ENCODE peak calls at places on chromosomes 11 and 22, in six cellular contexts. Q is ovary, L is spleen, Y is left ventricle myocardium inferior, A is PC-3, K is fibroblast of lung. O is an unnamed sample. For H3K36me3, the result is how much of the 10 kb centered on the place peaks cover.

GRCh38 chr11:61516675-61517516 is 8.3 kb downstream of the LRRC10B start:
- DNase-seq in Q (peak), L (peak), Y (no peak), A (peak), K (peak), O (no peak)

GRCh38 chr22:27223317-27224177 is 566.2 kb downstream of the MIAT start:
- DNase-seq in Q (no peak), L (peak), Y (no peak), A (peak), K (peak), O (peak)

GRCh38 chr22:17303840-17304779 is 65.2 kb upstream of the CECR2 start:
- DNase-seq in Q (no peak), L (peak), Y (no peak), A (no peak), K (no peak), O (no peak)

GRCh38 chr11:8225589-8226036 is 38.1 kb downstream of the LMO1 start:
- DNase-seq in Q (peak), L (peak), Y (peak), A (peak), K (peak), O (peak)

GRCh38 chr22:36573815-36574350 is 44.9 kb upstream of the EIF3D start:
- DNase-seq in Q (no peak), L (no peak), Y (no peak), A (no peak), K (no peak), O (no peak)

GRCh38 chr22:41650229-41650628 is 29.1 kb downstream of the XRCC6 start:
- DNase-seq in Q (no peak), L (no peak), Y (no peak), A (no peak), K (no peak), O (no peak)

GRCh38 chr11:103749158-103749557 is 287.3 kb upstream of the DDI1 start:
- DNase-seq in Q (no peak), L (no peak), Y (no peak), A (no peak), K (peak), O (no peak)

GRCh38 chr22:42016111-42016510 is 17.5 kb downstream of the WBP2NL start:
- DNase-seq in Q (no peak), L (no peak), Y (no peak), A (no peak), K (no peak), O (no peak)

GRCh38 chr11:116842117-116842516 is 4.7 kb upstream of the APOA1 start:
- DNase-seq in Q (no peak), L (no peak), Y (no peak), A (no peak), K (no peak), O (no peak)

GRCh38 chr22:41931701-41932269 is 5.2 kb upstream of the TNFRSF13C start:
- DNase-seq in Q (no peak), L (peak), Y (no peak), A (no peak), K (no peak), O (no peak)

GRCh38 chr11:68118753-68119448 is 2.3 kb downstream of the CHKA start:
- DNase-seq in Q (no peak), L (no peak), Y (no peak), A (peak), K (no peak), O (no peak)

GRCh38 chr11:10305964-10306918 is 1.4 kb downstream of the ADM start:
- DNase-seq in Q (peak), L (peak), Y (peak), A (peak), K (no peak), O (no peak)

GRCh38 chr22:25896098-25896497 is 154.1 kb downstream of the MYO18B start:
- DNase-seq in Q (no peak), L (no peak), Y (no peak), A (no peak), K (no peak), O (no peak)

GRCh38 chr11:104122008-104122635 is 41.8 kb downstream of the PDGFD start:
- DNase-seq in Q (no peak), L (no peak), Y (no peak), A (no peak), K (no peak), O (no peak)

GRCh38 chr11:36478700-36479329 is 31.3 kb downstream of the TRAF6 start:
- DNase-seq in Q (no peak), L (no peak), Y (no peak), A (peak), K (peak), O (no peak)

DNA sequence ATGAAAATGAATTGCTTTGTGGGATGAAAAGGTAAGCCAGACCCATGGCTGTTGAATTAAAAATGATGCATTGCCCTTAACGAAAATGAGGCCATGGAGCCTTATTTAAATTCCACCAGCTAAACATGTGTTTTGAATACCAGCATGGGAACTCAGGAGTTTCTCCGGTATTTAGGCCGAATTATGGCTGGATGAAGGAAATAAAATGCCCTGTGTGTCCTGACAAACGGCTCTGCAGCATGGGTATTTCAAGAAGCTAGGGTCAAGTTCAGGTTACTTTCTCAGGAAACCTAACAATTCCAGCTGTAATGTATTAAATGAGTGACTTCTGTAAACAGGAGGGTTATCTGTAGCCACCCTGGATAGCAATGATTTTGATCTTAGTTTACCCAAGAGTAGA is 38.3 kb downstream of the AMOTL1 start:
- DNase-seq in Q (no peak), L (no peak), Y (no peak), A (no peak), K (peak), O (no peak)
- H3K36me3 ChIP-seq in Q (under half), L (under half), Y (under half), A (under half), K (under half), O (under half)

DNA sequence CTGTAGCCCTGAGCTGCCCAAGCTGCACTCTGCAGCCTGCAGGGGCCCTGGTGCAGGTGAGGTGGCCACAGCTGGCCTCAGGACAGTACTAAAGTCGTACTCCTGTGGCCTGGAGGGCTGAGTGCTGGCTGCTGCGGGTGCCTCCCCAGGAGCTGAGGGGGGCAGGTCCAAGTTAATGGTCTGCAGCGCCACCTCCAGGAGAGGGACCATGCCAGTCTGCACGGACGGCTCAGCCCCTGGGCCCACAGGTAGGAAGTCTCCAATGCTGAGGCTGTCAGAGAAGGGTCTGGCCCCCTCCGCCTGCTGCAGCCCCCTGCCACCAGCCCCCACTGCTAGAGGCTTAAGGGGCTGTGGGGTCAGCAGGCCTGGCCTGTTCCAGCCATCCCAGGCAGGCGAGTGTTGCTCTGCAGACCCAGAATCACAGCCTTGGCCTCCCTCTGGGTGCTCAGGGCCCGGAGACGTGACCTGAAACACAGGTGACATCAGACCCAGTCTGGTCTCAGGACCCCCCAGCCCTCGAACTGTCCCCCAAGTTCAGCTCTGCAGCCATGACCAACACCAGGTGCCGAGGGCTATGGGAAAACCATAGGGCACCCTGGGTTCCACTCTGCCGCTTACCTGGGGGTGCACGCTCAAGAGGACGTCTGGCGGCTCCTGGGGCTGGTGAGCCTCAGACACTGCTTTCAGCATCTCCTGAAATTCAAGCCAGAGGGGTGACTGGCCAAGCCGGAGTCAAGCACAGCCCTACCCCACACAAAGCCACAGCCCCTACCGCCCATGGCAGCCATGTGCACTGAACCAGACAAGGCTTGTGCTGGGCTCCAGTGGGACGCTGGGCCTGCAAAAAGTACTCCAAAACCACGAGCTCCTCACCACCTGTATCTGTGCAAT is 20.8 kb downstream of the SELENOO start:
- DNase-seq in Q (no peak), L (no peak), Y (no peak), A (no peak), K (no peak), O (no peak)
- H3K36me3 ChIP-seq in Q (under half), L (under half), Y (half or more), A (under half), K (half or more), O (under half)

GRCh38 chr11:65651589-65652510 is 10.9 kb downstream of the RELA start:
- DNase-seq in Q (peak), L (peak), Y (peak), A (peak), K (peak), O (no peak)
- H3K36me3 ChIP-seq in Q (under half), L (under half), Y (half or more), A (under half), K (under half), O (under half)

GRCh38 chr22:43964314-43964857 is 9.1 kb downstream of the SAMM50 start:
- DNase-seq in Q (no peak), L (no peak), Y (no peak), A (no peak), K (no peak), O (no peak)
- H3K36me3 ChIP-seq in Q (under half), L (under half), Y (half or more), A (under half), K (under half), O (under half)

GRCh38 chr11:32939046-32939445 is 46.4 kb downstream of the QSER1 start:
- DNase-seq in Q (no peak), L (no peak), Y (no peak), A (no peak), K (no peak), O (no peak)

GRCh38 chr11:32931605-32932004 is 39.0 kb downstream of the QSER1 start:
- DNase-seq in Q (no peak), L (no peak), Y (no peak), A (no peak), K (peak), O (no peak)

GRCh38 chr11:32939866-32940265 is 47.3 kb downstream of the QSER1 start:
- DNase-seq in Q (no peak), L (no peak), Y (no peak), A (no peak), K (no peak), O (no peak)

GRCh38 chr11:32932196-32932595 is 39.6 kb downstream of the QSER1 start:
- DNase-seq in Q (no peak), L (no peak), Y (no peak), A (no peak), K (no peak), O (no peak)

DNA sequence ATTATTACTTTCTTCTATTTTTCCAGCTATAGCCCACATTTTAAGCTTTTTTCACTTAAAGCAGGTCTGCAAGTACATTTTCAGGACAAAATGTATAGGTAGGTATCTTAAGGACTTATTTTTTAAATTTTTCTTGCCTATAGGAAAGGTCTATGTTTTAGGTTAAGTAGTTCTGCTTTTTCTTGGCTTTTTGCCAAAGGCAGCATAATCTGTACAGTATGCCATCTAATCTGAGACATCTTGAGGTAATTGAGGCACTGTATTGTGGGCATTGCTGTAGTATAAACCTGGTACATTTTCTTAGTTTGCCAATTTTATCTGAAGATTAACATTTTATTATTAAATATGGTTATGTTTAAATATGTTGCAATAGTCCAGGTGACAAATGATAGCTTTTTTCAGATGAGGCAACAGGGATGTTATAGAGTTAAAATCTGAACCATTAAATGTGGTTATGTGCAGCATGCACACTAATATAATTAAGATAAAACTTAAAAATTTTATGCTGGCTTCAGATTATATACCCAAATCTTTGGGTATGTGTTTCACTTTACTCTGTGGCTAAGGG is 42.9 kb downstream of the QSER1 start:
- DNase-seq in Q (no peak), L (no peak), Y (no peak), A (no peak), K (no peak), O (no peak)
- H3K36me3 ChIP-seq in Q (under half), L (under half), Y (half or more), A (half or more), K (under half), O (under half)

DNA sequence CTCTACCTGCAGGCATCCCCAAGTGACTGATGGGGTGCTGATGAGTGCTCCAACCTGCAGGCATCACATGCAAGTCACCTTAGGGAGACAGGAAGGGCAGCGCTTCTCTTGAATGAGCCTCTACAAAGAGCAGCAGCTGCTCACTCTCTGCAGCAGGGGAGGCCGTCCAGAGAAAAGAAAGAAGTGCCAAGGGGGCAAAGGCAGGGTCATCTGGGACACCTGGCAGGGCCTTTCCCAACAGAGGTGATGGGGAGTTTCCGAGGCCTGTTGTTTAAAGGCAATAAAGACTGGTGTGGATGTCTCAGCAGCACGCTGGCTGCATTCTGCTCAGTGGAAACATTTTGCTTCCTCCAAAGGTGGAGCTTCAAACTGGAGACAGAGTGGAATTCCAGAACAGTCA is 113.7 kb downstream of the ETS1 start:
- DNase-seq in Q (no peak), L (no peak), Y (no peak), A (no peak), K (no peak), O (no peak)
- H3K36me3 ChIP-seq in Q (under half), L (under half), Y (half or more), A (half or more), K (under half), O (under half)